ENCODE peak calls at places on chromosome 13, in seven cellular contexts. U, E, R, W, N, I and B are unnamed samples.

GRCh38 chr13:26941345-26942174 is 181.0 kb upstream of the GPR12 start:
- DNase-seq in U (no peak), E (no peak), R (no peak), W (no peak), N (no peak), I (no peak), B (no peak)

GRCh38 chr13:43786766-43787517 is at the start of gene ENOX1:
- DNase-seq in U (peak; percentile 92), E (peak; percentile 34), R (no peak), W (no peak), N (no peak), I (no peak), B (peak; percentile 63)

GRCh38 chr13:48505597-48506091 is 27.2 kb downstream of the RCBTB2 start:
- DNase-seq in U (no peak), E (no peak), R (peak; percentile 93), W (no peak), N (no peak), I (no peak), B (no peak)

GRCh38 chr13:85588359-85588758 is 210.9 kb downstream of the SLITRK6 start:
- DNase-seq in U (no peak), E (no peak), R (no peak), W (no peak), N (no peak), I (no peak), B (no peak)

GRCh38 chr13:66312312-66313087 is 917.6 kb downstream of the PCDH9 start:
- DNase-seq in U (no peak), E (no peak), R (no peak), W (peak; percentile 6), N (no peak), I (no peak), B (peak; percentile 1)

GRCh38 chr13:78131811-78132210 is 213.2 kb upstream of the EDNRB start:
- DNase-seq in U (no peak), E (no peak), R (no peak), W (no peak), N (no peak), I (no peak), B (no peak)

GRCh38 chr13:110339975-110340550 is 33.0 kb downstream of the COL4A2 start:
- DNase-seq in U (no peak), E (no peak), R (no peak), W (no peak), N (no peak), I (no peak), B (no peak)

GRCh38 chr13:80408270-80408669 is 67.3 kb upstream of the SPRY2 start:
- DNase-seq in U (no peak), E (no peak), R (no peak), W (no peak), N (no peak), I (peak; percentile 6), B (no peak)

GRCh38 chr13:84481958-84482357 is 599.7 kb upstream of the SLITRK1 start:
- DNase-seq in U (no peak), E (no peak), R (no peak), W (no peak), N (no peak), I (no peak), B (no peak)

GRCh38 chr13:99926014-99926731 is 45.4 kb downstream of the ZIC5 start:
- DNase-seq in U (peak; percentile 38), E (peak; percentile 15), R (no peak), W (no peak), N (no peak), I (no peak), B (peak; percentile 47)

GRCh38 chr13:49540552-49540951 is 44.8 kb downstream of the PHF11 start:
- DNase-seq in U (no peak), E (no peak), R (peak; percentile 23), W (no peak), N (no peak), I (peak; percentile 21), B (no peak)

GRCh38 chr13:49539313-49539712 is 43.6 kb downstream of the PHF11 start:
- DNase-seq in U (no peak), E (no peak), R (no peak), W (no peak), N (no peak), I (no peak), B (no peak)

GRCh38 chr13:49536144-49536873 is 40.6 kb downstream of the PHF11 start:
- DNase-seq in U (no peak), E (no peak), R (no peak), W (no peak), N (no peak), I (no peak), B (no peak)

GRCh38 chr13:49539746-49540145 is 44.0 kb downstream of the PHF11 start:
- DNase-seq in U (no peak), E (no peak), R (no peak), W (no peak), N (no peak), I (no peak), B (no peak)

GRCh38 chr13:49538404-49538803 is 42.7 kb downstream of the PHF11 start:
- DNase-seq in U (no peak), E (no peak), R (no peak), W (no peak), N (no peak), I (no peak), B (no peak)
- TF ChIP-seq JUND in U (no peak), E (no peak), R (no peak), W (no peak), N (no peak), I (no peak), B (no peak)

DNA sequence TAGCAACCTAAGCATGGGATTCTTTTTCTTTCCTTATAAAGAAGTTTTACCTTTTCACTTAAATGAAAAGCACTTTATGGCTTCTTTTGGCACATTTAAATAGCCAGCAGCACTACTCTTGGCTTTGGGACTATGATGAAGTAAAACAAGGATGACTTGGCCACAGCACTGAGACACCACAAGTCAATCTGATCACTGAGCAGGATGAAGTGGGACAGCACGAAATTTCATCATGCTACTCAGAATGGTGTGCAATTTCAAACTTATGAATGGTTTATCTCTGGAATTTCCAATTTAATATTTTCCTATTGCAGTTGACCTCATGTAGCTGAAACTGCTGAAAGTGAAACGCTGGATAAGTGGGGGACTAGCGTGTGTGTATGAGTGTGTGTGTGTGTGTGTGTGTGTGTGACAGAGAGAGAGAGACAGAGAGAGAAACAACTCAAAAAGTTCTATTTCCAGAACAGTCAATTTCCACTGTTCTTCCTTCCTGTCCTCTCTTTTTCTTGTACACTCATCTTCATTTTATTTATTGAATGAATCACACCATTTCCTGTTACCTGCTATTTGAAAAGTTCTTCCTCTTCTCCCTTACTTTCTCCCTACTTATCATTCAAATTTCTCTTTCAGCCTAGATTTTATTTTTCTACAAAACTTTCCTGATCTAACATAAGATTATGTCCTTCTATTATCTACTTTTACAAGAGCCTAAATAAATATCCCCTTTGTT is 414.2 kb upstream of the MIR17HG start:
- DNase-seq in U (no peak), E (no peak), R (no peak), W (no peak), N (no peak), I (no peak), B (no peak)
- TF ChIP-seq JUND in U (no peak), E (no peak), R (no peak), W (no peak), N (no peak), I (no peak), B (no peak)

GRCh38 chr13:21541980-21542379 is 62.0 kb downstream of the MICU2 start:
- DNase-seq in U (no peak), E (no peak), R (no peak), W (no peak), N (no peak), I (no peak), B (peak; percentile 13)
- TF ChIP-seq JUND in U (no peak), E (no peak), R (no peak), W (no peak), N (no peak), I (no peak), B (no peak)

GRCh38 chr13:63184693-63185092 is 1769.0 kb upstream of the PCDH20 start:
- DNase-seq in U (no peak), E (peak; percentile 24), R (no peak), W (peak; percentile 2), N (peak; percentile 76), I (no peak), B (no peak)
- TF ChIP-seq JUND in U (peak; percentile 71), E (no peak), R (no peak), W (no peak), N (peak; percentile 88), I (no peak), B (no peak)

DNA sequence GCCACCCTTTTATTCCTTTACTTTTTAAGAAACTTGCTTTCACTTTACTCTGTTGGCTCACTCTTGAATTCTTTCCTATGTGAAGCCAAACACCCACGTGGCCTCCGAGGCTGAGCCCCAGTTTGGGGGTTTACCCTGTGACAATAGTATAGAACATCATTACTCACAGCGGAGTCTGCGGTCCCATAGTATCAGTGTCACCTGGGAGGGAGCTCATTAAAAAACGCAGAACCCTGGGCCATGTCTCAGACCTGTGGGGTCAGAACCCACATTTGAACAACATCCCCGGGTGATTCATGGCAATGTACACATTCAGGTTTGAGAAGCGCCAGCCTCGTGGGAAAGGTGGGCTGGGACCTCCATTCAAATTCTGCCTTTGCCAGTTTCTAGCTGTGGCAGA is 36.0 kb upstream of the UBL3 start:
- DNase-seq in U (no peak), E (no peak), R (no peak), W (no peak), N (no peak), I (no peak), B (no peak)
- TF ChIP-seq JUND in U (no peak), E (no peak), R (no peak), W (no peak), N (no peak), I (no peak), B (no peak)

GRCh38 chr13:92473736-92474465 is 752.7 kb upstream of the GPC6 start:
- DNase-seq in U (no peak), E (no peak), R (no peak), W (no peak), N (no peak), I (no peak), B (no peak)
- TF ChIP-seq JUND in U (no peak), E (no peak), R (no peak), W (no peak), N (no peak), I (no peak), B (no peak)

GRCh38 chr13:106132216-106132615 is 403.2 kb downstream of the EFNB2 start:
- DNase-seq in U (no peak), E (no peak), R (no peak), W (no peak), N (no peak), I (no peak), B (no peak)

GRCh38 chr13:106129273-106129672 is 406.2 kb downstream of the EFNB2 start:
- DNase-seq in U (no peak), E (no peak), R (no peak), W (no peak), N (no peak), I (no peak), B (peak; percentile 24)

GRCh38 chr13:106138620-106139019 is 396.8 kb downstream of the EFNB2 start:
- DNase-seq in U (no peak), E (no peak), R (no peak), W (no peak), N (no peak), I (no peak), B (no peak)

GRCh38 chr13:106129993-106130392 is 405.5 kb downstream of the EFNB2 start:
- DNase-seq in U (no peak), E (no peak), R (no peak), W (no peak), N (no peak), I (no peak), B (no peak)

DNA sequence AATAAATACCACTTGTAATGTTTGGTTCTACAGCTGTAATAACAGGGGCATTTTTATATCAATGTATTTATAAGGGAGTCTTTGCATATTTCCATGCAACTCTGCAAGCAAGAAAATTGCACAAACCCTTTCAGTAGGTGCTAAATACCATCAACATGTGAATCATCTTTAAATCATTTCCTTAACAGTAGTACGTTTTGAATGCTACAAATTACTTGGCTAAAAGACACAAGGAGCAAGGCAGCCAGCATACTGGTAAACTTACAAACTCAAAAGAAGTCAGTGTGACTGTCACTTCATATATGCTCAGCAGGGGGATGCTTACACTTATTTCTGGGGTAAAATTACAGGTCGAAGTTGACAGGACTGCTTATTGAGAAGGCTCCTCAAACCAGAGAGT is 402.4 kb downstream of the EFNB2 start:
- DNase-seq in U (no peak), E (no peak), R (no peak), W (no peak), N (no peak), I (no peak), B (no peak)
- TF ChIP-seq JUND in U (no peak), E (no peak), R (no peak), W (no peak), N (no peak), I (no peak), B (no peak)